ENCODE peak calls at places on chromosomes 7 and 10, in ten cellular contexts. K, L, R, T, D, H, W, J, F and V are unnamed samples.

GRCh38 chr10:84147347-84147746 is 8.0 kb downstream of the GHITM start:
- DNase-seq in K (no peak), L (no peak), R (no peak), T (no peak), D (no peak), H (no peak), W (no peak), J (no peak), F (no peak), V (no peak)

GRCh38 chr7:28028471-28028870 is 152.1 kb downstream of the JAZF1 start:
- DNase-seq in K (no peak), L (no peak), R (no peak), T (no peak), D (no peak), H (no peak), W (no peak), J (no peak), F (no peak), V (no peak)

GRCh38 chr7:149291036-149291835 is 29.2 kb downstream of the ZNF783 start:
- DNase-seq in K (no peak), L (no peak), R (no peak), T (no peak), D (no peak), H (no peak), W (no peak), J (no peak), F (no peak), V (no peak)

GRCh38 chr7:14233026-14233897 is 243.8 kb upstream of the ETV1 start:
- DNase-seq in K (no peak), L (no peak), R (no peak), T (no peak), D (no peak), H (peak; percentile 69), W (peak; percentile 9), J (no peak), F (no peak), V (no peak)

GRCh38 chr10:118776960-118777359 is 22.2 kb upstream of the CACUL1 start:
- DNase-seq in K (no peak), L (no peak), R (no peak), T (no peak), D (no peak), H (no peak), W (no peak), J (no peak), F (no peak), V (no peak)

GRCh38 chr7:154744861-154745258 is 258.1 kb downstream of the PAXIP1 start:
- DNase-seq in K (no peak), L (no peak), R (no peak), T (no peak), D (no peak), H (no peak), W (no peak), J (no peak), F (no peak), V (no peak)

GRCh38 chr7:15921576-15921975 is 235.1 kb upstream of the MEOX2 start:
- DNase-seq in K (no peak), L (no peak), R (no peak), T (peak; percentile 79), D (no peak), H (peak; percentile 8), W (peak; percentile 75), J (peak; percentile 57), F (no peak), V (no peak)

GRCh38 chr7:128137096-128137655 is 103.9 kb upstream of the LEP start:
- DNase-seq in K (no peak), L (no peak), R (no peak), T (peak; percentile 77), D (no peak), H (peak; percentile 60), W (peak; percentile 79), J (peak; percentile 25), F (no peak), V (no peak)

GRCh38 chr10:75857269-75857846 is 425.9 kb downstream of the LRMDA start:
- DNase-seq in K (no peak), L (no peak), R (no peak), T (no peak), D (no peak), H (no peak), W (no peak), J (no peak), F (no peak), V (no peak)

GRCh38 chr10:130492266-130492934 is 356.2 kb downstream of the GLRX3 start:
- DNase-seq in K (no peak), L (no peak), R (no peak), T (no peak), D (no peak), H (no peak), W (no peak), J (no peak), F (no peak), V (no peak)

GRCh38 chr10:17756557-17757208 is 4.7 kb downstream of the TMEM236 start:
- DNase-seq in K (no peak), L (no peak), R (no peak), T (no peak), D (no peak), H (peak; percentile 39), W (no peak), J (peak; percentile 43), F (no peak), V (no peak)

GRCh38 chr10:129517680-129518057 is 50.6 kb downstream of the MGMT start:
- DNase-seq in K (peak; percentile 2), L (no peak), R (no peak), T (no peak), D (no peak), H (no peak), W (no peak), J (no peak), F (no peak), V (peak; percentile 33)

GRCh38 chr7:93575555-93576397 is 1.3 kb upstream of the CALCR start:
- DNase-seq in K (no peak), L (no peak), R (no peak), T (peak; percentile 1), D (no peak), H (no peak), W (no peak), J (no peak), F (no peak), V (no peak)

GRCh38 chr10:132500781-132501415 is 36.7 kb upstream of the INPP5A start:
- DNase-seq in K (no peak), L (no peak), R (no peak), T (no peak), D (no peak), H (no peak), W (no peak), J (no peak), F (no peak), V (no peak)

GRCh38 chr7:151690597-151690996 is 170.9 kb upstream of the RHEB start:
- DNase-seq in K (no peak), L (no peak), R (no peak), T (peak; percentile 63), D (no peak), H (peak; percentile 63), W (peak; percentile 28), J (no peak), F (no peak), V (no peak)

GRCh38 chr10:16640153-16640552 is 118.5 kb upstream of the C1QL3 start:
- DNase-seq in K (no peak), L (no peak), R (no peak), T (no peak), D (no peak), H (no peak), W (no peak), J (no peak), F (no peak), V (no peak)

GRCh38 chr7:135761751-135762488 is 13.3 kb upstream of the FAM180A start:
- DNase-seq in K (no peak), L (no peak), R (no peak), T (peak; percentile 84), D (no peak), H (peak; percentile 72), W (peak; percentile 81), J (peak; percentile 63), F (no peak), V (no peak)

GRCh38 chr10:80204193-80204714 is 1.1 kb downstream of the ANXA11 start:
- DNase-seq in K (no peak), L (no peak), R (no peak), T (peak; percentile 48), D (peak; percentile 25), H (no peak), W (peak; percentile 15), J (peak; percentile 28), F (no peak), V (peak; percentile 51)

GRCh38 chr10:28359334-28359733 is 56.5 kb upstream of the MPP7 start:
- DNase-seq in K (no peak), L (no peak), R (no peak), T (no peak), D (no peak), H (no peak), W (no peak), J (no peak), F (no peak), V (no peak)

GRCh38 chr7:76260171-76260703 is 42.2 kb upstream of the HSPB1 start:
- DNase-seq in K (peak; percentile 24), L (no peak), R (no peak), T (peak; percentile 33), D (no peak), H (no peak), W (no peak), J (peak; percentile 17), F (peak; percentile 55), V (no peak)

GRCh38 chr7:90552521-90552920 is 43.6 kb upstream of the CDK14 start:
- DNase-seq in K (no peak), L (no peak), R (no peak), T (peak; percentile 8), D (no peak), H (peak; percentile 15), W (peak; percentile 23), J (peak; percentile 39), F (no peak), V (no peak)

GRCh38 chr10:129464251-129464650 is 2.8 kb upstream of the MGMT start:
- DNase-seq in K (no peak), L (no peak), R (no peak), T (no peak), D (no peak), H (no peak), W (no peak), J (no peak), F (no peak), V (no peak)

GRCh38 chr7:43390601-43391000 is 192.3 kb upstream of the STK17A start:
- DNase-seq in K (no peak), L (no peak), R (no peak), T (no peak), D (no peak), H (no peak), W (no peak), J (no peak), F (no peak), V (no peak)

GRCh38 chr7:151276651-151277590 is 28.4 kb upstream of the SMARCD3 start:
- DNase-seq in K (peak; percentile 36), L (peak; percentile 85), R (no peak), T (peak; percentile 60), D (peak; percentile 61), H (peak; percentile 39), W (no peak), J (peak; percentile 47), F (peak; percentile 52), V (peak; percentile 56)

GRCh38 chr10:126135177-126135576 is 238.8 kb downstream of the FANK1 start:
- DNase-seq in K (no peak), L (no peak), R (no peak), T (peak; percentile 28), D (no peak), H (no peak), W (no peak), J (no peak), F (no peak), V (no peak)

GRCh38 chr7:74272305-74273038 is 16.7 kb upstream of the CLIP2 start:
- DNase-seq in K (peak; percentile 28), L (no peak), R (peak; percentile 43), T (peak; percentile 96), D (peak; percentile 75), H (peak; percentile 99), W (peak; percentile 90), J (peak; percentile 91), F (no peak), V (peak; percentile 61)

GRCh38 chr7:122261442-122261841 is 43.1 kb downstream of the FEZF1 start:
- DNase-seq in K (no peak), L (no peak), R (no peak), T (no peak), D (no peak), H (no peak), W (no peak), J (no peak), F (no peak), V (no peak)

GRCh38 chr10:123848564-123849457 is 42.8 kb downstream of the CPXM2 start:
- DNase-seq in K (no peak), L (no peak), R (no peak), T (no peak), D (no peak), H (no peak), W (no peak), J (no peak), F (no peak), V (no peak)